ENCODE peak calls at places on chromosomes 12 and 14, in six cellular contexts. One of them, this sample, is unnamed.

GRCh38 chr12:68623059-68623458 is 12.4 kb downstream of the RAP1B start:
- DNase-seq in uterus: no peak
- DNase-seq in adrenal gland: no peak
- DNase-seq in mammary epithelial cell: no peak
- DNase-seq in A673: no peak
- DNase-seq in heart left ventricle: no peak
- DNase-seq in this sample: no peak

GRCh38 chr14:72699852-72700257 is 194.0 kb downstream of the DPF3 start:
- DNase-seq in heart left ventricle: no peak
- DNase-seq in mammary epithelial cell: peak; percentile 16
- DNase-seq in A673: peak; percentile 10
- DNase-seq in uterus: no peak
- DNase-seq in adrenal gland: no peak
- DNase-seq in this sample: no peak

GRCh38 chr14:71339650-71340415 is 432.6 kb downstream of the PCNX1 start:
- DNase-seq in heart left ventricle: no peak
- DNase-seq in A673: peak; percentile 88
- DNase-seq in mammary epithelial cell: no peak
- DNase-seq in adrenal gland: no peak
- DNase-seq in uterus: no peak
- DNase-seq in this sample: no peak

GRCh38 chr14:69535230-69535848 is 39.3 kb downstream of the CCDC177 start:
- DNase-seq in heart left ventricle: no peak
- DNase-seq in A673: peak; percentile 66
- DNase-seq in uterus: no peak
- DNase-seq in mammary epithelial cell: peak; percentile 31
- DNase-seq in adrenal gland: peak; percentile 48
- DNase-seq in this sample: peak; percentile 76

GRCh38 chr14:44404599-44405349 is 102.3 kb downstream of the FSCB start:
- DNase-seq in heart left ventricle: no peak
- DNase-seq in A673: no peak
- DNase-seq in mammary epithelial cell: no peak
- DNase-seq in adrenal gland: no peak
- DNase-seq in uterus: no peak
- DNase-seq in this sample: no peak

GRCh38 chr14:100291305-100292075 is 14.8 kb downstream of the SLC25A29 start:
- DNase-seq in adrenal gland: no peak
- DNase-seq in uterus: peak; percentile 14
- DNase-seq in A673: no peak
- DNase-seq in mammary epithelial cell: no peak
- DNase-seq in heart left ventricle: no peak
- DNase-seq in this sample: no peak

GRCh38 chr14:39673141-39674133 is 241.2 kb upstream of the FBXO33 start:
- DNase-seq in heart left ventricle: no peak
- DNase-seq in A673: peak; percentile 70
- DNase-seq in mammary epithelial cell: no peak
- DNase-seq in adrenal gland: no peak
- DNase-seq in uterus: no peak
- DNase-seq in this sample: peak; percentile 4

GRCh38 chr12:4908694-4909396 is 860 bp upstream of the KCNA1 start:
- DNase-seq in heart left ventricle: no peak
- DNase-seq in mammary epithelial cell: no peak
- DNase-seq in adrenal gland: no peak
- DNase-seq in A673: peak; percentile 67
- DNase-seq in uterus: no peak
- DNase-seq in this sample: no peak

GRCh38 chr12:19957578-19957977 is 410.8 kb upstream of the PDE3A start:
- DNase-seq in uterus: no peak
- DNase-seq in adrenal gland: no peak
- DNase-seq in mammary epithelial cell: no peak
- DNase-seq in heart left ventricle: no peak
- DNase-seq in A673: no peak
- DNase-seq in this sample: no peak

GRCh38 chr14:71803539-71804260 is 128.5 kb upstream of the RGS6 start:
- DNase-seq in uterus: no peak
- DNase-seq in mammary epithelial cell: peak; percentile 79
- DNase-seq in heart left ventricle: no peak
- DNase-seq in A673: no peak
- DNase-seq in adrenal gland: no peak
- DNase-seq in this sample: no peak

GRCh38 chr14:96574171-96574632 is 72.0 kb downstream of the PAPOLA start:
- DNase-seq in uterus: no peak
- DNase-seq in adrenal gland: no peak
- DNase-seq in mammary epithelial cell: no peak
- DNase-seq in heart left ventricle: no peak
- DNase-seq in A673: no peak
- DNase-seq in this sample: no peak

GRCh38 chr14:59251811-59252771 is 63.6 kb downstream of the DAAM1 start:
- DNase-seq in A673: no peak
- DNase-seq in mammary epithelial cell: no peak
- DNase-seq in adrenal gland: no peak
- DNase-seq in heart left ventricle: no peak
- DNase-seq in uterus: no peak
- DNase-seq in this sample: no peak

GRCh38 chr12:43893670-43894069 is 57.8 kb downstream of the TMEM117 start:
- DNase-seq in mammary epithelial cell: peak; percentile 57
- DNase-seq in adrenal gland: no peak
- DNase-seq in uterus: no peak
- DNase-seq in heart left ventricle: no peak
- DNase-seq in A673: no peak
- DNase-seq in this sample: no peak

GRCh38 chr12:55816876-55817351 is 610 bp downstream of the SARNP start:
- DNase-seq in A673: peak; percentile 29
- DNase-seq in uterus: no peak
- DNase-seq in adrenal gland: no peak
- DNase-seq in heart left ventricle: no peak
- DNase-seq in mammary epithelial cell: no peak
- DNase-seq in this sample: peak; percentile 49

GRCh38 chr14:72714094-72714493 is 179.8 kb downstream of the DPF3 start:
- DNase-seq in heart left ventricle: no peak
- DNase-seq in uterus: no peak
- DNase-seq in adrenal gland: no peak
- DNase-seq in A673: no peak
- DNase-seq in mammary epithelial cell: no peak
- DNase-seq in this sample: no peak

GRCh38 chr12:53065975-53066593 is 13.1 kb downstream of the SPRYD3 start:
- DNase-seq in heart left ventricle: peak; percentile 87
- DNase-seq in mammary epithelial cell: peak; percentile 55
- DNase-seq in adrenal gland: peak; percentile 79
- DNase-seq in A673: peak; percentile 79
- DNase-seq in uterus: peak; percentile 89
- DNase-seq in this sample: peak; percentile 88

GRCh38 chr14:72024043-72024407 is 91.8 kb downstream of the RGS6 start:
- DNase-seq in mammary epithelial cell: peak; percentile 14
- DNase-seq in heart left ventricle: no peak
- DNase-seq in uterus: no peak
- DNase-seq in adrenal gland: peak; percentile 16
- DNase-seq in A673: peak; percentile 64
- DNase-seq in this sample: peak; percentile 19

GRCh38 chr14:55807059-55807499 is 227.1 kb downstream of the KTN1 start:
- DNase-seq in A673: peak; percentile 66
- DNase-seq in adrenal gland: peak; percentile 85
- DNase-seq in uterus: peak; percentile 85
- DNase-seq in mammary epithelial cell: peak; percentile 97
- DNase-seq in heart left ventricle: peak; percentile 88
- DNase-seq in this sample: peak; percentile 57

GRCh38 chr14:92105845-92106094 is 612 bp downstream of the ATXN3 start:
- DNase-seq in A673: peak; percentile 55
- DNase-seq in heart left ventricle: peak; percentile 78
- DNase-seq in adrenal gland: peak; percentile 40
- DNase-seq in mammary epithelial cell: no peak
- DNase-seq in uterus: peak; percentile 55
- DNase-seq in this sample: peak; percentile 30

GRCh38 chr12:9365296-9365695 is 157.1 kb upstream of the PZP start:
- DNase-seq in heart left ventricle: no peak
- DNase-seq in adrenal gland: no peak
- DNase-seq in A673: no peak
- DNase-seq in uterus: no peak
- DNase-seq in mammary epithelial cell: no peak
- DNase-seq in this sample: no peak

GRCh38 chr12:28507867-28508266 is 317.6 kb downstream of the CCDC91 start:
- DNase-seq in mammary epithelial cell: no peak
- DNase-seq in adrenal gland: no peak
- DNase-seq in uterus: no peak
- DNase-seq in heart left ventricle: no peak
- DNase-seq in A673: no peak
- DNase-seq in this sample: no peak

GRCh38 chr12:2057041-2057792 is 4.4 kb downstream of the CACNA1C start:
- DNase-seq in adrenal gland: peak; percentile 47
- DNase-seq in mammary epithelial cell: peak; percentile 14
- DNase-seq in uterus: peak; percentile 77
- DNase-seq in A673: peak; percentile 82
- DNase-seq in heart left ventricle: peak; percentile 78
- DNase-seq in this sample: no peak

GRCh38 chr12:115037830-115038229 is 353.9 kb upstream of the TBX3 start:
- DNase-seq in A673: no peak
- DNase-seq in mammary epithelial cell: no peak
- DNase-seq in heart left ventricle: no peak
- DNase-seq in adrenal gland: no peak
- DNase-seq in uterus: no peak
- DNase-seq in this sample: no peak

GRCh38 chr12:130286041-130286440 is 51.6 kb upstream of the PIWIL1 start:
- DNase-seq in heart left ventricle: no peak
- DNase-seq in mammary epithelial cell: no peak
- DNase-seq in uterus: no peak
- DNase-seq in A673: no peak
- DNase-seq in adrenal gland: no peak
- DNase-seq in this sample: no peak

GRCh38 chr14:90299408-90299807 is 32.3 kb downstream of the NRDE2 start:
- DNase-seq in mammary epithelial cell: no peak
- DNase-seq in uterus: no peak
- DNase-seq in adrenal gland: no peak
- DNase-seq in A673: no peak
- DNase-seq in heart left ventricle: peak; percentile 72
- DNase-seq in this sample: no peak

GRCh38 chr14:66163023-66163422 is 323.1 kb upstream of the CCDC196 start:
- DNase-seq in uterus: no peak
- DNase-seq in adrenal gland: no peak
- DNase-seq in mammary epithelial cell: no peak
- DNase-seq in heart left ventricle: no peak
- DNase-seq in A673: no peak
- DNase-seq in this sample: no peak

GRCh38 chr12:70243510-70244331 is 488 bp downstream of the CNOT2 start:
- DNase-seq in heart left ventricle: peak; percentile 81
- DNase-seq in adrenal gland: peak; percentile 70
- DNase-seq in uterus: peak; percentile 61
- DNase-seq in A673: peak; percentile 78
- DNase-seq in mammary epithelial cell: peak; percentile 58
- DNase-seq in this sample: peak; percentile 58

GRCh38 chr12:102202556-102202955 is 4.9 kb upstream of the PMCH start:
- DNase-seq in mammary epithelial cell: no peak
- DNase-seq in heart left ventricle: no peak
- DNase-seq in A673: no peak
- DNase-seq in adrenal gland: no peak
- DNase-seq in uterus: no peak
- DNase-seq in this sample: no peak

GRCh38 chr12:43836455-43836989 is 641 bp downstream of the TMEM117 start:
- DNase-seq in uterus: peak; percentile 17
- DNase-seq in heart left ventricle: no peak
- DNase-seq in mammary epithelial cell: no peak
- DNase-seq in A673: peak; percentile 60
- DNase-seq in adrenal gland: peak; percentile 20
- DNase-seq in this sample: no peak

GRCh38 chr12:4106617-4107016 is 166.9 kb upstream of the CCND2 start:
- DNase-seq in mammary epithelial cell: no peak
- DNase-seq in adrenal gland: no peak
- DNase-seq in A673: no peak
- DNase-seq in uterus: no peak
- DNase-seq in heart left ventricle: no peak
- DNase-seq in this sample: no peak

GRCh38 chr12:116384629-116385485 is 107.4 kb upstream of the MED13L start:
- DNase-seq in A673: no peak
- DNase-seq in uterus: no peak
- DNase-seq in mammary epithelial cell: peak; percentile 44
- DNase-seq in adrenal gland: no peak
- DNase-seq in heart left ventricle: no peak
- DNase-seq in this sample: no peak

DNA sequence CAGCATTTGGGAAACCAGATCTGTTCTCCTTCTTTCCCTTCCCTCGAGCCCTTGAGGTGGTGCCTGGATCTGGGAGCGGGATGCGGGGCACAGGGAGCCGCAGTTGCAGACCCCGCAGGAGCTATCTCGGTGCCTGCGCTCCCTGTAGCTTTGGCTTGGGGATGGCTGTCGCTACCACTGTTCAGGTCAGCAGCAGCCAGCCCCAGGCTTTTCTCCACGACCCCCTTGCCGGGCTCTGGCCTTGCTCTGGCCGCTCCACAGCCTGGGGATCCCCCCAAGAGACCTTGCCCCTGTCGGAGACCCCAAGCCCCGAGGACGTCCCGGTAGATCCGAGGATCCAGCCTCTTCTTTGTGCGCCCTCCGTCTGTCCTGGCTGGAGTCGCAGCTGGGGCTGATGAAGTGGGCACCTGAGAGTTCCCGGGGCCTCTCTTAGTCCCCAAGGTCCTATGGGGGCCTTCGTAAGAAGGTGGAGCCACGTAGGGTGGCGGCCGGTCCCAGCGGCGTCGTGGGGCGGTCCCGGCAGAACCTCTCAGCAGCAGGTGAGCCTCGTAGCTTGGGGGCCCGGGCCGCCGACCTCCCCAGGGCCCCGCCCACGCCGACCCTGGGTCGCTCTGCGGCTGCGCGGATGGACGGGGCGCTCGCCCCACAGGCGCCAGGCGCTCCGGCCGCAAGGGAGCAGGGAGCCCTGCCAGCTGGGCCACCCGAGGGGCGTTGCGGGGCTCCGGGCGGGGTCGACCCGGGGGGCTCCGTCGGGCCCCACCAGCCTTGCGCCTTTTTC is 1.3 kb downstream of the DDN start:
- DNase-seq in adrenal gland: no peak
- DNase-seq in uterus: no peak
- DNase-seq in mammary epithelial cell: no peak
- DNase-seq in A673: no peak
- DNase-seq in heart left ventricle: peak; percentile 69
- DNase-seq in this sample: no peak
- TF ChIP-seq CTCF in adrenal gland: no peak
- TF ChIP-seq CTCF in uterus: no peak
- TF ChIP-seq CTCF in mammary epithelial cell: no peak
- TF ChIP-seq CTCF in A673: no peak
- TF ChIP-seq CTCF in heart left ventricle: no peak
- TF ChIP-seq CTCF in this sample: no peak

GRCh38 chr12:124379938-124380754 is 85.3 kb downstream of the RFLNA start:
- DNase-seq in adrenal gland: peak; percentile 69
- DNase-seq in A673: no peak
- DNase-seq in heart left ventricle: peak; percentile 80
- DNase-seq in mammary epithelial cell: peak; percentile 52
- DNase-seq in uterus: peak; percentile 83
- DNase-seq in this sample: peak; percentile 71
- H3K27ac ChIP-seq in adrenal gland: peak overlapping the region; percentile 94
- H3K27ac ChIP-seq in A673: no peak overlapping the region
- H3K27ac ChIP-seq in heart left ventricle: peak overlapping the region; percentile 86
- H3K27ac ChIP-seq in mammary epithelial cell: peak overlapping the region; percentile 21
- H3K27ac ChIP-seq in uterus: peak overlapping the region; percentile 87
- H3K27ac ChIP-seq in this sample: peak overlapping the region; percentile 96

GRCh38 chr12:126617312-126617711 is 1552.1 kb downstream of the AACS start:
- DNase-seq in A673: peak; percentile 55
- DNase-seq in mammary epithelial cell: no peak
- DNase-seq in heart left ventricle: no peak
- DNase-seq in adrenal gland: peak; percentile 17
- DNase-seq in uterus: no peak
- DNase-seq in this sample: no peak
- TF ChIP-seq CTCF in A673: peak; percentile 74
- TF ChIP-seq CTCF in mammary epithelial cell: no peak
- TF ChIP-seq CTCF in heart left ventricle: no peak
- TF ChIP-seq CTCF in adrenal gland: peak; percentile 48
- TF ChIP-seq CTCF in uterus: no peak
- TF ChIP-seq CTCF in this sample: no peak

GRCh38 chr14:67942311-67942710 is 122.7 kb downstream of the RAD51B start:
- DNase-seq in heart left ventricle: no peak
- DNase-seq in mammary epithelial cell: no peak
- DNase-seq in adrenal gland: no peak
- DNase-seq in A673: no peak
- DNase-seq in uterus: no peak
- DNase-seq in this sample: no peak
- H3K27ac ChIP-seq in heart left ventricle: peak overlapping the region; percentile 75
- H3K27ac ChIP-seq in mammary epithelial cell: no peak overlapping the region
- H3K27ac ChIP-seq in adrenal gland: peak overlapping the region; percentile 66
- H3K27ac ChIP-seq in A673: no peak overlapping the region
- H3K27ac ChIP-seq in uterus: peak overlapping the region; percentile 93
- H3K27ac ChIP-seq in this sample: no peak overlapping the region

This sample was measured in RWPE1.